ENCODE peak calls at places on chromosomes 16 and 17, in four cellular contexts. One of them, this sample, is unnamed.

GRCh38 chr17:46152423-46152822 is 40.8 kb downstream of the KANSL1 start:
- DNase-seq in mammary epithelial cell: no peak
- DNase-seq in tibial artery: no peak
- DNase-seq in body of pancreas: no peak
- DNase-seq in this sample: no peak

GRCh38 chr17:77894126-77894956 is 64.2 kb upstream of the TNRC6C start:
- DNase-seq in mammary epithelial cell: no peak
- DNase-seq in tibial artery: peak; percentile 55
- DNase-seq in body of pancreas: no peak
- DNase-seq in this sample: peak; percentile 30

GRCh38 chr17:16415031-16415924 is at the start of gene TRPV2:
- DNase-seq in mammary epithelial cell: no peak
- DNase-seq in tibial artery: no peak
- DNase-seq in body of pancreas: peak; percentile 64
- DNase-seq in this sample: no peak

GRCh38 chr17:76697702-76698465 is 12.9 kb downstream of the MXRA7 start:
- DNase-seq in mammary epithelial cell: no peak
- DNase-seq in tibial artery: peak; percentile 81
- DNase-seq in body of pancreas: no peak
- DNase-seq in this sample: peak; percentile 50

GRCh38 chr17:74354123-74354522 is 7.5 kb downstream of the BTBD17 start:
- DNase-seq in mammary epithelial cell: no peak
- DNase-seq in tibial artery: no peak
- DNase-seq in body of pancreas: peak; percentile 44
- DNase-seq in this sample: no peak

GRCh38 chr16:14378131-14378551 is 251.9 kb downstream of the PARN start:
- DNase-seq in mammary epithelial cell: peak; percentile 84
- DNase-seq in tibial artery: no peak
- DNase-seq in body of pancreas: no peak
- DNase-seq in this sample: no peak

GRCh38 chr16:1035066-1035415 is 37.5 kb upstream of the SSTR5 start:
- DNase-seq in mammary epithelial cell: no peak
- DNase-seq in tibial artery: no peak
- DNase-seq in body of pancreas: no peak
- DNase-seq in this sample: no peak

GRCh38 chr17:42920922-42921321 is 20.3 kb downstream of the G6PC1 start:
- DNase-seq in mammary epithelial cell: no peak
- DNase-seq in tibial artery: no peak
- DNase-seq in body of pancreas: peak; percentile 58
- DNase-seq in this sample: no peak

GRCh38 chr16:88512728-88513674 is 57.2 kb upstream of the ZC3H18 start:
- DNase-seq in mammary epithelial cell: no peak
- DNase-seq in tibial artery: no peak
- DNase-seq in body of pancreas: no peak
- DNase-seq in this sample: no peak

GRCh38 chr17:45394913-45395568 is 37.6 kb downstream of the ARHGAP27 start:
- DNase-seq in mammary epithelial cell: peak; percentile 17
- DNase-seq in tibial artery: no peak
- DNase-seq in body of pancreas: peak; percentile 73
- DNase-seq in this sample: no peak

GRCh38 chr17:81158688-81159590 is 6.4 kb upstream of the PVALEF start:
- DNase-seq in mammary epithelial cell: no peak
- DNase-seq in tibial artery: no peak
- DNase-seq in body of pancreas: no peak
- DNase-seq in this sample: no peak

GRCh38 chr16:87501117-87501516 is 8.3 kb upstream of the ZCCHC14 start:
- DNase-seq in mammary epithelial cell: no peak
- DNase-seq in tibial artery: no peak
- DNase-seq in body of pancreas: no peak
- DNase-seq in this sample: no peak

GRCh38 chr17:44961921-44962350 is 6.2 kb downstream of the C1QL1 start:
- DNase-seq in mammary epithelial cell: no peak
- DNase-seq in tibial artery: no peak
- DNase-seq in body of pancreas: no peak
- DNase-seq in this sample: peak; percentile 36

GRCh38 chr17:50349241-50349595 is 3.3 kb downstream of the XYLT2 start:
- DNase-seq in mammary epithelial cell: no peak
- DNase-seq in tibial artery: peak; percentile 46
- DNase-seq in body of pancreas: no peak
- DNase-seq in this sample: no peak

GRCh38 chr17:43378766-43379165 is 20.0 kb upstream of the ARL4D start:
- DNase-seq in mammary epithelial cell: no peak
- DNase-seq in tibial artery: no peak
- DNase-seq in body of pancreas: no peak
- DNase-seq in this sample: no peak

GRCh38 chr16:659618-660017 is 8.3 kb upstream of the RHOT2 start:
- DNase-seq in mammary epithelial cell: no peak
- DNase-seq in tibial artery: no peak
- DNase-seq in body of pancreas: no peak
- DNase-seq in this sample: no peak

GRCh38 chr16:53504161-53504663 is 1.2 kb upstream of the AKTIP start:
- DNase-seq in mammary epithelial cell: peak; percentile 3
- DNase-seq in tibial artery: peak; percentile 84
- DNase-seq in body of pancreas: peak; percentile 62
- DNase-seq in this sample: peak; percentile 84

GRCh38 chr17:16622540-16623277 is 30.9 kb downstream of the ZNF624 start:
- DNase-seq in mammary epithelial cell: no peak
- DNase-seq in tibial artery: no peak
- DNase-seq in body of pancreas: no peak
- DNase-seq in this sample: no peak

GRCh38 chr16:85650864-85651811 is 37.6 kb downstream of the GINS2 start:
- DNase-seq in mammary epithelial cell: no peak
- DNase-seq in tibial artery: no peak
- DNase-seq in body of pancreas: peak; percentile 79
- DNase-seq in this sample: no peak

GRCh38 chr16:15778204-15778743 is 78.6 kb downstream of the MYH11 start:
- DNase-seq in mammary epithelial cell: no peak
- DNase-seq in tibial artery: no peak
- DNase-seq in body of pancreas: no peak
- DNase-seq in this sample: no peak

GRCh38 chr17:68719431-68719830 is 118.3 kb upstream of the FAM20A start:
- DNase-seq in mammary epithelial cell: no peak
- DNase-seq in tibial artery: no peak
- DNase-seq in body of pancreas: no peak
- DNase-seq in this sample: no peak

GRCh38 chr17:81306491-81306890 is 11.4 kb upstream of the SLC38A10 start:
- DNase-seq in mammary epithelial cell: peak; percentile 9
- DNase-seq in tibial artery: no peak
- DNase-seq in body of pancreas: no peak
- DNase-seq in this sample: no peak

GRCh38 chr17:68431045-68431608 is 26.2 kb downstream of the WIPI1 start:
- DNase-seq in mammary epithelial cell: no peak
- DNase-seq in tibial artery: peak; percentile 34
- DNase-seq in body of pancreas: no peak
- DNase-seq in this sample: no peak

GRCh38 chr17:31439716-31440115 is 48.2 kb downstream of the RAB11FIP4 start:
- DNase-seq in mammary epithelial cell: no peak
- DNase-seq in tibial artery: no peak
- DNase-seq in body of pancreas: no peak
- DNase-seq in this sample: no peak

DNA sequence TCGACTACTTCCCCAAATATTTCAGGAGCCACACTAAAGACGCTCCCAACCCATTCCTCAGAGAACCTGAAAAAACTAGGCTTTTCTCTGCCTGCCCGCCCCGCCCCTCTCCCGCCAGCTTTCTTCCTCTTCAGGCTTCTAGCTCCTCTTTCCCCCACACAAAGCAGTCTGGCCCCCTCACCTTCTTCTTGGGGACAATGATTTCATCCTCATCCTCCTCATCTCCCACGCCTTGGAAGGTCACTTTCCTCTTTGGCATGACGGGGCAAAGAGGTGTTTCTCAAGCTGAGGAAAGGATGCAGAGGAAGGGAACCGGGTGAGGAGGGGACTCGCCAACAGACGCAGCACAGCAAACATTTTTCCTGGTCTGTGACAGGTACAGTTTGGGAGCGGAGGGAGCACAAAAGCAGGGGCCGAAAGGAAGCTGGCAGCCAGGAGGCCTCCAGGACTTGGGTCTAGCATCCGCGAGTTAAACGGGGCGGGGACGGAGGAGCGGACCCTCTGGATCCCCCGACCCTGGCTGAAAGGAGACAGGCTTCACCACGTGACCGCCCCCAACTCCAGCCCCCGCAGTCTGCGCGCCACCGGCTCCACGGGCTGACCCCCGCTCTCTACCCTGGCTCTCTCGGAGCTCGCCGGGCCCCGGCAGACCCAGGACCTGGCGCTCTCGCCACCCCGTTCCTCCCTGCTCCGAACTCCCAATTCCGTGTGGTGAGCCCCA is 525 bp downstream of the CD2BP2 start:
- DNase-seq in mammary epithelial cell: peak; percentile 26
- DNase-seq in tibial artery: peak; percentile 72
- DNase-seq in body of pancreas: peak; percentile 25
- DNase-seq in this sample: peak; percentile 53
- H3K36me3 ChIP-seq in mammary epithelial cell: peaks cover 11% of the 10 kb centered on the region
- H3K36me3 ChIP-seq in tibial artery: peaks cover 71% of the 10 kb centered on the region
- H3K36me3 ChIP-seq in body of pancreas: peaks cover 5% of the 10 kb centered on the region
- H3K36me3 ChIP-seq in this sample: peaks cover 6% of the 10 kb centered on the region

GRCh38 chr17:17710728-17711541 is 29.7 kb downstream of the RAI1 start:
- DNase-seq in mammary epithelial cell: peak; percentile 86
- DNase-seq in tibial artery: peak; percentile 89
- DNase-seq in body of pancreas: peak; percentile 82
- DNase-seq in this sample: peak; percentile 90
- H3K36me3 ChIP-seq in mammary epithelial cell: peaks cover 3% of the 10 kb centered on the region
- H3K36me3 ChIP-seq in tibial artery: no peaks in the 10 kb centered on the region
- H3K36me3 ChIP-seq in body of pancreas: no peaks in the 10 kb centered on the region
- H3K36me3 ChIP-seq in this sample: no peaks in the 10 kb centered on the region

DNA sequence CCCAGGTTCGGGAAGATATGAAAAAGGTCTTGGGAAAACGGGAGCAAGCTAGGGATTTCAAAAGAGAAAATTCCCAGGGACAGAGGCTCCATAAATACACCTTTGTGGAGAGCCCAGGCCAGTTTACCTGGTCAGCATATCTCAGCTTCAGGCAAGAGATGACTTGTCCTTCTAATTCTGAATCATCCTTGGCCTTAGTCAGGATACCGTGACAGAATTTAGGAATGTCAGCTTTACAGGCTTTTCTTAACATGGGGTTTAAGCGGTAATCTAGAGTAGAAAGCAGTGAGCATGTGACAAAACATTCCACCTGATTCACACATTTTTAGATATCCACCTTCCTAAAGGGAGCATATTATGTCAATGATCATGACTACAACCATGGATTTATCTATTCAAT is 41.1 kb upstream of the CLEC18B start:
- DNase-seq in mammary epithelial cell: peak; percentile 91
- DNase-seq in tibial artery: no peak
- DNase-seq in body of pancreas: no peak
- DNase-seq in this sample: no peak
- H3K36me3 ChIP-seq in mammary epithelial cell: peaks cover 12% of the 10 kb centered on the region
- H3K36me3 ChIP-seq in tibial artery: peaks cover 100% of the 10 kb centered on the region
- H3K36me3 ChIP-seq in body of pancreas: peaks cover 14% of the 10 kb centered on the region
- H3K36me3 ChIP-seq in this sample: peaks cover 9% of the 10 kb centered on the region

GRCh38 chr17:1529863-1530262 is 13.5 kb upstream of the INPP5K start:
- DNase-seq in mammary epithelial cell: no peak
- DNase-seq in tibial artery: no peak
- DNase-seq in body of pancreas: no peak
- DNase-seq in this sample: no peak
- H3K36me3 ChIP-seq in mammary epithelial cell: peaks cover 21% of the 10 kb centered on the region
- H3K36me3 ChIP-seq in tibial artery: peaks cover 88% of the 10 kb centered on the region
- H3K36me3 ChIP-seq in body of pancreas: peaks cover 23% of the 10 kb centered on the region
- H3K36me3 ChIP-seq in this sample: peaks cover 3% of the 10 kb centered on the region

GRCh38 chr17:58094118-58094517 is 10.9 kb downstream of the DYNLL2 start:
- DNase-seq in mammary epithelial cell: no peak
- DNase-seq in tibial artery: no peak
- DNase-seq in body of pancreas: no peak
- DNase-seq in this sample: no peak
- H3K36me3 ChIP-seq in mammary epithelial cell: peaks cover 28% of the 10 kb centered on the region
- H3K36me3 ChIP-seq in tibial artery: peaks cover 60% of the 10 kb centered on the region
- H3K36me3 ChIP-seq in body of pancreas: peaks cover 17% of the 10 kb centered on the region
- H3K36me3 ChIP-seq in this sample: peaks cover 10% of the 10 kb centered on the region

DNA sequence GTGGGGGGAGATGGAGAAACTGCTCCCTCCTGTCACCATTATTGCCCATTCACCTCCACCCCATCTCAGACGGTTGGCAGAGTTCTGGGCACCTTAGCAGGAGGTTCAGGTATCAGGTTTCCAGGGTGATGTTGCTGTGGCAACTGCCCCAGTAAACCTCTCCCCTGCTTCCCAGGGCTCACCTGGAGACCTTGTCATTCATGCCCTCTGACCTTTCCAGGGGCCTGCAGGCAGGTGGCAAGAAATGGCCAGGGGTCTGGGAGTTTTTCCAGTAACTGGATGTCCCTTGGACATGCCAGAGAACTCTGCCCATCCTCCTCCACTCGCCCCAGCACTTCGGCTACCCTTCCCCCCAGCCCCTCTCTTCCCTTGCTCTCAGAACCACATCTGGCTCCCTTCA is 8.4 kb downstream of the MLLT6 start:
- DNase-seq in mammary epithelial cell: no peak
- DNase-seq in tibial artery: no peak
- DNase-seq in body of pancreas: no peak
- DNase-seq in this sample: no peak
- H3K36me3 ChIP-seq in mammary epithelial cell: no peaks in the 10 kb centered on the region
- H3K36me3 ChIP-seq in tibial artery: peaks cover 100% of the 10 kb centered on the region
- H3K36me3 ChIP-seq in body of pancreas: peaks cover 16% of the 10 kb centered on the region
- H3K36me3 ChIP-seq in this sample: peaks cover 4% of the 10 kb centered on the region

DNA sequence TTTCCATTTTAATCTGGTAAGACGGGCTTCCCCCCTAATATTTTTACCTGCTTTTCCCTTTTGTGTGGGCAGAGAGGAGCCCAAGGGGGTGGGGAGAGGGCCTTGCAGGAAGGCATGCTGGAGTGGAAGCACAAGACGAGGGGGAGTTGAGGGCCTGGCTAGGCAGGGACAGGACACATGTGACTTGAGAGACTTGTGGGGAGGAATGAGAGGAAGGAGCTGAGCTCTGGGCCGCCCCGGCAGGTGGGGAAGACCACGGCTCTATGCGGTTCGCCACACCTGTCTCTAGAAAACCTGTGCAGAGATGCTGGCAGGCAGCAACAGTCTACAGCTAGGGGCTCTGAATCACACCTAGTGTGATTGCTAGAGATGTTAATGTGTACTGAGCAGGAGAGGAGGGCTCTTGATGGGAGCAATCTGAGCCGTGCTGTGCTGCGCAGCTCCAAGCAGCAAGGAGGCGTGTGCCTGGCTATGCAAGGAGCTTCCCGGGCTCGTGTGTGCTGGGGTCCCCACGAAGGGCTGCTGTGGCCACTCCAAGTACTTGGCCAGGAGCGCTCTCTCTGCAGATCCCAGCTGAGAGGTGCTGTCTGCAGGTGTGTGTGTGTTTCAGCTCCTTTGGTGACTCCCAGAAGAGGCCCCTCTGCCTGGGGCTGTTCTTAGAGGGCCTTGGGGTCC is 50.2 kb downstream of the PDPK1 start:
- DNase-seq in mammary epithelial cell: no peak
- DNase-seq in tibial artery: no peak
- DNase-seq in body of pancreas: no peak
- DNase-seq in this sample: peak; percentile 55
- H3K36me3 ChIP-seq in mammary epithelial cell: peaks cover 23% of the 10 kb centered on the region
- H3K36me3 ChIP-seq in tibial artery: peaks cover 78% of the 10 kb centered on the region
- H3K36me3 ChIP-seq in body of pancreas: peaks cover 21% of the 10 kb centered on the region
- H3K36me3 ChIP-seq in this sample: no peaks in the 10 kb centered on the region

This sample was measured in aorta.